ENCODE peak calls at places on chromosome 15, in four cellular contexts. H is AG04450, Z is ovary, G is GM12865. V is an unnamed sample.

GRCh38 chr15:90883971-90884718 is at the start of gene FES:
- DNase-seq in Z (peak), G (no peak), H (no peak), V (no peak)

GRCh38 chr15:37019479-37020433 is 80.6 kb downstream of the MEIS2 start:
- DNase-seq in H (no peak), G (peak), Z (peak), V (no peak)

GRCh38 chr15:45642203-45642932 is 7.5 kb downstream of the SQOR start:
- DNase-seq in Z (peak), G (no peak), H (peak), V (no peak)

GRCh38 chr15:48393650-48394049 is 62.4 kb downstream of the DUT start:
- DNase-seq in Z (peak), H (no peak), G (no peak), V (no peak)

GRCh38 chr15:74725241-74725774 is at the start of gene CYP1A1:
- DNase-seq in G (peak), Z (no peak), H (no peak), V (no peak)

GRCh38 chr15:74937226-74937601 is 659 bp downstream of the COX5A start:
- DNase-seq in Z (no peak), G (no peak), H (no peak), V (no peak)

GRCh38 chr15:69540622-69541021 is 88.0 kb downstream of the RPLP1 start:
- DNase-seq in Z (no peak), G (no peak), H (no peak), V (no peak)

GRCh38 chr15:66956672-66957540 is 108.5 kb upstream of the SMAD3 start:
- DNase-seq in Z (no peak), H (no peak), G (no peak), V (peak)

GRCh38 chr15:22956257-22956979 is 23.8 kb downstream of the CYFIP1 start:
- DNase-seq in H (no peak), G (no peak), Z (no peak), V (no peak)

GRCh38 chr15:49468440-49468839 is 45.4 kb downstream of the FGF7 start:
- DNase-seq in Z (no peak), G (no peak), H (no peak), V (no peak)

GRCh38 chr15:78804391-78804792 is 6.9 kb downstream of the ADAMTS7 start:
- DNase-seq in H (no peak), Z (no peak), G (no peak), V (no peak)

GRCh38 chr15:51229907-51230328 is 108.5 kb downstream of the CYP19A1 start:
- DNase-seq in G (peak), H (no peak), Z (no peak), V (no peak)

GRCh38 chr15:73899197-73900128 is 26.1 kb downstream of the TBC1D21 start:
- DNase-seq in Z (no peak), H (no peak), G (no peak), V (no peak)

GRCh38 chr15:81531971-81532370 is 158.0 kb upstream of the TMC3 start:
- DNase-seq in G (no peak), Z (no peak), H (no peak), V (no peak)

GRCh38 chr15:75637245-75638009 is 2.6 kb downstream of the IMP3 start:
- DNase-seq in Z (no peak), H (no peak), G (no peak), V (no peak)

GRCh38 chr15:68401496-68402431 is 30.2 kb downstream of the ITGA11 start:
- DNase-seq in G (no peak), Z (peak), H (no peak), V (no peak)

GRCh38 chr15:71755571-71755970 is 54.8 kb upstream of the NR2E3 start:
- DNase-seq in G (no peak), Z (no peak), H (no peak), V (no peak)

GRCh38 chr15:92909131-92909781 is 9.1 kb downstream of the CHD2 start:
- DNase-seq in Z (no peak), G (no peak), H (no peak), V (no peak)

GRCh38 chr15:97502038-97502437 is 458.5 kb upstream of the ARRDC4 start:
- DNase-seq in G (no peak), Z (no peak), H (no peak), V (no peak)

GRCh38 chr15:100596792-100597191 is 5.2 kb downstream of the LINS1 start:
- DNase-seq in Z (no peak), H (no peak), G (peak), V (peak)

GRCh38 chr15:67049351-67050044 is 15.9 kb upstream of the SMAD3 start:
- DNase-seq in G (no peak), Z (no peak), H (no peak), V (no peak)

GRCh38 chr15:70284438-70285214 is 186.9 kb upstream of the TLE3 start:
- DNase-seq in G (no peak), H (no peak), Z (no peak), V (peak)

GRCh38 chr15:48395532-48396011 is 64.3 kb downstream of the DUT start:
- DNase-seq in H (no peak), G (no peak), Z (peak), V (no peak)

GRCh38 chr15:74315626-74316025 is 51.8 kb downstream of the CYP11A1 start:
- DNase-seq in G (peak), H (no peak), Z (no peak), V (peak)

GRCh38 chr15:85545757-85546156 is 165.4 kb downstream of the AKAP13 start:
- DNase-seq in Z (no peak), G (no peak), H (no peak), V (no peak)

GRCh38 chr15:72136170-72137051 is 18.2 kb downstream of the SENP8 start:
- DNase-seq in G (no peak), H (no peak), Z (no peak), V (no peak)

GRCh38 chr15:31397851-31398661 is 71.4 kb downstream of the KLF13 start:
- DNase-seq in G (no peak), Z (no peak), H (no peak), V (no peak)

GRCh38 chr15:31400222-31400927 is 73.7 kb downstream of the KLF13 start:
- DNase-seq in Z (no peak), H (no peak), G (no peak), V (no peak)

GRCh38 chr15:31399544-31400171 is 73.0 kb downstream of the KLF13 start:
- DNase-seq in G (peak), H (no peak), Z (no peak), V (no peak)

GRCh38 chr15:31398677-31399260 is 72.1 kb downstream of the KLF13 start:
- DNase-seq in G (no peak), H (no peak), Z (no peak), V (no peak)

DNA sequence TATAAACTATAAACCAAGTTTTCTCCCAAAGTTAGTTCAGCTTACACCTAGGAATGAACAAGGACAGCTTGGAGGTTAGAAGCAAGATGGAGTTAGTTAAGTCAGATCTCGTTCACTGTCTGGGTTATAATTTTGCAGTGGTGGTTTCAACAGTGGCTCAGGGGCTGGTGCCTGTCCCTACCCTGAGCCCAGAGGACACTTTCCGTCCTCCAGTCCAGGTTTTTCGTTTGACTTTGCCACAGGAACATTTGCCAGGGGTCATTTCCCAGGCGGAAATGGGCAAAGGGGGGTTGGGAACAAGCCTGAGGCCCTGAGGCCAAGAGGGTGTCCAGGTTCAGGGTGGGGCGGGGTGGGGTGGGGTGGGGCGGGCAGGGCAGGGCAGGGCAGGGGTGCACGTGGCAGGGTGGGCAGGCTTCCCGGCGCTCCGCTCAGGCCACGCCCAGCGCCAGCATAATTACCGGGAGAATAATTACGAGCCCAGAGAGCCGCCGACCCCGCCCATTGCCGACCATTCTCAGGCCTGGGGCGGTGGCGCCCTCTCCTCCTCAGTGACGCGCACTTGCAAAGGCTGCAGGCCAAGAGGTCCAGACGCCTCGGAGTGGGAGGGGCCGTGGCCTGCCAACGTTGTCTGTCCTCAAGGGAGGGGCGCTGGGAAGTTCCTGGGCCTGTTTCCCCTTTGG is 70.4 kb downstream of the KLF13 start:
- DNase-seq in G (no peak), Z (peak), H (no peak), V (no peak)
- H3K4me3 ChIP-seq in G (no peak), Z (no peak), H (no peak), V (no peak)

DNA sequence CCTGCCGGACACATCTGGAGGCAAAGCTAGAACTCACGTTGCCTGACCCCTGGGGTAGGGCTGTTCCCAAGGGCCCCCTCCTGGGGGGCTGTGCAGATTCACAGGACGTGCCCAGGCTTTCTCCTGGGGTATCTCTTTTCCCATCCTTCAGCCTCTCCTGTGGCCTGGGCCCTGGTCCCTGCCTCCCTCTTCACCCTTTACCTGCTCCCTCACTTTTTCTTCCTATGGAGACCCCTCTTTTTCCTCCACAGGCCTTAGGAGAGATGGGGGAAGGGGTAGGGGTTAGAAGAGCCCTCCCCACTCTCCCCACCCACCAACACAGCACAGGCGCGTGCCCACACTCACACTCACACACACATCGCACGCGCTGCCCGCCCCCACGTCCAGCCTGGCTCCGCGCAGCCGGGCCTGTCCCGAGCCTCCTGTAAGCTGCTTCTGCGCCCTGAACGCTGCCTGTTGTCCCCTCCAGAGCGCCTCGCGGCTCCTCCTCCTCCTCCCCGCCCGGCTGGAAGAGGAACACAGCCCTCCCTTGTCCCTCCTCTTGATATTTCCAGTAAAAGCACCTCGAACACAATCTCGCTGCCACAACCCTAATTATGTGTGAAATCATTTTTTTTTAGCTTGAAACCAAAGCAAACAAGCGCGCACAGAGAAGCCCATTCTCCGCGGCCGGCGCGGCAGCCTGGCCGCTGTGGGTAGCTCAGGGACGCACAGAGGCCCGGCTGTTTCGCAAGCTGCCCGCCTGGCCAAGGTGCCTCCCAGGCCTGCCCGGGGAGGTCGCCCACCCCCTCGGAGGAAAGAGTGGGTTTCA is 33.9 kb upstream of the ACAN start:
- DNase-seq in G (no peak), H (no peak), Z (no peak), V (no peak)
- H3K4me3 ChIP-seq in G (no peak), H (peak), Z (no peak), V (no peak)

GRCh38 chr15:31329640-31330010 is 3.0 kb downstream of the KLF13 start:
- DNase-seq in Z (no peak), H (no peak), G (no peak), V (no peak)

GRCh38 chr15:31330111-31330785 is 3.6 kb downstream of the KLF13 start:
- DNase-seq in H (no peak), Z (no peak), G (no peak), V (no peak)

GRCh38 chr15:31332020-31332680 is 5.5 kb downstream of the KLF13 start:
- DNase-seq in H (no peak), Z (no peak), G (no peak), V (no peak)

GRCh38 chr15:31331389-31331788 is 4.8 kb downstream of the KLF13 start:
- DNase-seq in Z (no peak), H (no peak), G (no peak), V (no peak)

DNA sequence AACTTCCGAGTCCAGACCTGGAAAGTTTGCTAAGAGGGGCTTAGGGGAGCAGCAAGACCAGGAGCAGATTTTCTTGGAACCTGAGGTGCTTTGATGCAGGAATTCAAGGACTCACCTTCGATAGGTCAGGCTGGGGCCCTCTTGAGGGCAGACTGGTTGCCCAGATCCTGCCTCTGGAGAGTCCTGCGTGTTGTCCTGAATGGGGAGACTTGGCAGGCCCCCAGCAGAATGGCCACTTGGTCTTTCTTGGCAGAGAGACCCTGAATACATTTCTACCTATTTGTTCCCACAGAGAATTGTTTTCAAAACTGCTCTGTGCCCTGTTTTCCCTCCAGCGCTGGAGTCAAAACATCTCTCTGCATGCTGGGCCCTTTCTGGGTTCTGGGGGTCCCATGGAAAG is 4.2 kb downstream of the KLF13 start:
- DNase-seq in G (no peak), Z (no peak), H (no peak), V (no peak)
- H3K4me3 ChIP-seq in G (no peak), Z (no peak), H (no peak), V (no peak)

GRCh38 chr15:77633913-77634265 is 1.2 kb upstream of the LINGO1 start:
- DNase-seq in H (no peak), Z (no peak), G (no peak), V (no peak)

GRCh38 chr15:77630956-77631789 is 1.5 kb downstream of the LINGO1 start:
- DNase-seq in G (no peak), H (no peak), Z (no peak), V (no peak)

GRCh38 chr15:77631790-77632551 is 741 bp downstream of the LINGO1 start:
- DNase-seq in H (no peak), G (no peak), Z (no peak), V (no peak)

GRCh38 chr15:77633134-77633912 is 611 bp upstream of the LINGO1 start:
- DNase-seq in H (peak), G (peak), Z (peak), V (no peak)

GRCh38 chr15:77632760-77633133 is at the start of gene LINGO1:
- DNase-seq in G (no peak), H (no peak), Z (no peak), V (no peak)
- H3K4me3 ChIP-seq in G (peak), H (peak), Z (peak), V (no peak)

GRCh38 chr15:79989682-79990081 is 18.7 kb upstream of the BCL2A1 start:
- DNase-seq in H (no peak), Z (no peak), G (no peak), V (no peak)
- H3K4me3 ChIP-seq in H (no peak), Z (no peak), G (no peak), V (no peak)

DNA sequence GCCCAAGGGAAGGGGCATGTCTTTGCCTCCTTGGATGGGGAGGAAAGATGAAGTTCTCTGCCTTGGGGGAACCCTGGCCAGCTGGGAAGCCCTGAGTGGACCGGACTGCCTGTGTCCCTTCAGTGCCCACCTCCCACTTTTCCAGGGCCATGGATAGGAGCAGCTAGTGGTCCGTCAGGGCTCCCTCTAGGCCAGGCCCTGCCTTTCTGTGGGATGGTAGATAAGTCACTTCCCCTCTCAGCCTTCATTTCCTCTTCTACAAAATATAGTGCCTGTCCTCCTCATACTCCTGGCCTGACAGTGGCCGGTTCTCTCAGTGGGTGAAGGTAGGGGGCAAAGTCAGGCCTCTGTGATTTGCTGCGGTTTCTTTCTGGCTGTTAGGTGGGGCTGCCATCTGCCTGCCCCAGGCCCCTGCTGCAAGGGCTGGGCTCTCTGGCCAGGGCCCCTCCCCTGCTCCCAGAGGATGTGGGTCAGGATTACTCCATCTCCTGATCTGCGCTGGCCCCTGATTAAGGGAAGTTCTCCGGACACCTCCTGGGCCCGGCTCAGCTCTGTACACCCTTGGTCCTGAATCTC is 1.4 kb downstream of the PLEKHO2 start:
- DNase-seq in H (no peak), Z (no peak), G (peak), V (no peak)
- H3K4me3 ChIP-seq in H (peak), Z (peak), G (peak), V (no peak)

GRCh38 chr15:64045106-64045435 is 1.2 kb downstream of the DAPK2 start:
- DNase-seq in H (no peak), Z (no peak), G (no peak), V (no peak)

GRCh38 chr15:64045774-64046346 is 425 bp downstream of the DAPK2 start:
- DNase-seq in Z (no peak), G (peak), H (no peak), V (no peak)

GRCh38 chr15:64046347-64047153 is at the start of gene DAPK2:
- DNase-seq in H (no peak), G (peak), Z (peak), V (peak)

GRCh38 chr15:64048766-64049165 is 2.5 kb upstream of the DAPK2 start:
- DNase-seq in H (no peak), Z (no peak), G (no peak), V (no peak)

DNA sequence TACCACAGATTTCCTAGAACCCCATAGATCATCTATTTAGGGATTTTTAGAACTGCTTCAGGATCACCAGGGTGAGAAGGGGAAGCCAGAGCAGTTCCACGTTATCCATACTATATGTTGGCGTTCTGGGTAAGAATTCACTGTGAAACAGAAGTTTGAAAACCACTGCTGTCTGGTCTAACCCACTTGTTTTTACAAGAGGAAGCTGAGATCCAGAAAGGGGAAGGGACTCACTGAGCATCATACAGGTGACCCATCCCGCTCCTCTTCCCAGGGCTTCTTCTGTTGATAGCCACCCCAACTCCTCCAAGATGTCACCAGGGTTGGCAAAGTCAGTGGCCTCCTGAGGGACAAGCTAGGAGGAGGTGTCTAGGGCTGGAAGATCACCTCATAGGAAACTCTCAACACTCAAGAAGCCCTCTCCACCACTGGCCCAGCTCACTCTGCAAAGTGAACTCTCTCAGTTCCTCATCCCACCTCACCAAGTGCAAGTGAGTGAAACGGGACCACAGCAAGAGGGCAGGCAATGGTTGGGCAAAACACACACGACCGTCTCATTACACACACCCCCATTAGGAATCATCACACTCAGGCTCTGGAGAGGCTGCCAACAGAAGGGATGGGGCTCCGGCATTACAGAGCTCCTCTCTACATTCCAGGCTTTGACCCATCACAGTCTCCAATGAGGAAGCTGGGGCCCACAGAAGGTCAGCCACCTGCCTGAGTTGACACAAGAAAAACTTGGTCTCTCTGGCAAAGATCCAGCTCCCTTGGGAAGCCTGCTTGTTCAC is 1.8 kb downstream of the DAPK2 start:
- DNase-seq in Z (no peak), G (peak), H (no peak), V (no peak)
- H3K4me3 ChIP-seq in Z (no peak), G (peak), H (no peak), V (no peak)